ENCODE peak calls at places on chromosomes 1 and 21, in ten cellular contexts. P, Y, X, R, G, L, V, K, N and M are unnamed samples.

GRCh38 chr1:213539464-213539863 is 448.3 kb upstream of the PROX1 start:
- DNase-seq in P (no peak), Y (no peak), X (no peak), R (no peak), G (no peak), L (no peak), V (no peak), K (no peak), N (no peak), M (no peak)

GRCh38 chr1:176691251-176692228 is 228.6 kb downstream of the PAPPA2 start:
- DNase-seq in P (peak), Y (no peak), X (peak), R (peak), G (no peak), L (no peak), V (peak), K (peak), N (peak), M (no peak)

GRCh38 chr21:24955275-24955961 is 651.9 kb downstream of the MRPL39 start:
- DNase-seq in P (no peak), Y (no peak), X (no peak), R (no peak), G (no peak), L (no peak), V (no peak), K (no peak), N (no peak), M (no peak)

GRCh38 chr21:44018813-44019567 is 6.9 kb downstream of the TRAPPC10 start:
- DNase-seq in P (peak), Y (peak), X (peak), R (no peak), G (no peak), L (no peak), V (no peak), K (no peak), N (no peak), M (no peak)

GRCh38 chr1:16387201-16388185 is 20.5 kb downstream of the SZRD1 start:
- DNase-seq in P (no peak), Y (no peak), X (no peak), R (peak), G (no peak), L (no peak), V (no peak), K (no peak), N (no peak), M (no peak)

GRCh38 chr1:67188137-67188536 is 21.9 kb downstream of the IL23R start:
- DNase-seq in P (no peak), Y (no peak), X (no peak), R (no peak), G (no peak), L (no peak), V (no peak), K (no peak), N (no peak), M (no peak)

GRCh38 chr1:229093546-229094336 is 177.2 kb upstream of the RAB4A start:
- DNase-seq in P (no peak), Y (no peak), X (no peak), R (no peak), G (no peak), L (no peak), V (no peak), K (peak), N (no peak), M (no peak)

GRCh38 chr1:167993720-167994119 is 56.8 kb upstream of the MPC2 start:
- DNase-seq in P (no peak), Y (no peak), X (no peak), R (no peak), G (no peak), L (no peak), V (no peak), K (no peak), N (no peak), M (no peak)

GRCh38 chr1:59908084-59908483 is 18.5 kb downstream of the CYP2J2 start:
- DNase-seq in P (no peak), Y (no peak), X (no peak), R (no peak), G (no peak), L (no peak), V (no peak), K (no peak), N (no peak), M (no peak)

GRCh38 chr1:109827986-109828385 is 64.3 kb upstream of the EPS8L3 start:
- DNase-seq in P (no peak), Y (no peak), X (no peak), R (no peak), G (no peak), L (no peak), V (no peak), K (no peak), N (no peak), M (no peak)

GRCh38 chr1:77036560-77036959 is 169.3 kb downstream of the ST6GALNAC5 start:
- DNase-seq in P (no peak), Y (no peak), X (peak), R (peak), G (no peak), L (no peak), V (no peak), K (peak), N (peak), M (no peak)

GRCh38 chr1:16009030-16009460 is 5.0 kb downstream of the SRARP start:
- DNase-seq in P (peak), Y (peak), X (peak), R (peak), G (peak), L (peak), V (peak), K (peak), N (peak), M (peak)

GRCh38 chr1:37159102-37159501 is 124.8 kb upstream of the GRIK3 start:
- DNase-seq in P (peak), Y (no peak), X (peak), R (no peak), G (no peak), L (no peak), V (no peak), K (no peak), N (no peak), M (no peak)

GRCh38 chr1:58447891-58448290 is 98.6 kb downstream of the OMA1 start:
- DNase-seq in P (no peak), Y (no peak), X (no peak), R (peak), G (no peak), L (no peak), V (no peak), K (no peak), N (no peak), M (no peak)

GRCh38 chr1:24694380-24694843 is 50.8 kb upstream of the CLIC4 start:
- DNase-seq in P (no peak), Y (no peak), X (no peak), R (peak), G (no peak), L (no peak), V (no peak), K (no peak), N (no peak), M (no peak)

GRCh38 chr1:112461200-112461871 is 47.4 kb upstream of the WNT2B start:
- DNase-seq in P (no peak), Y (no peak), X (no peak), R (no peak), G (no peak), L (no peak), V (no peak), K (no peak), N (peak), M (no peak)

GRCh38 chr1:36199934-36200741 is 24.1 kb upstream of the THRAP3 start:
- DNase-seq in P (no peak), Y (peak), X (no peak), R (peak), G (no peak), L (no peak), V (no peak), K (peak), N (peak), M (no peak)

GRCh38 chr1:241714321-241715218 is 62.5 kb downstream of the WDR64 start:
- DNase-seq in P (no peak), Y (no peak), X (no peak), R (no peak), G (no peak), L (no peak), V (no peak), K (no peak), N (no peak), M (no peak)

GRCh38 chr1:222372221-222372620 is 175.7 kb downstream of the HHIPL2 start:
- DNase-seq in P (no peak), Y (no peak), X (no peak), R (no peak), G (no peak), L (no peak), V (no peak), K (no peak), N (peak), M (no peak)

GRCh38 chr21:15363921-15364320 is 299.1 kb upstream of the NRIP1 start:
- DNase-seq in P (no peak), Y (no peak), X (no peak), R (peak), G (no peak), L (no peak), V (no peak), K (no peak), N (peak), M (no peak)

GRCh38 chr1:94160811-94161210 is 39.9 kb upstream of the ABCA4 start:
- DNase-seq in P (no peak), Y (no peak), X (no peak), R (peak), G (no peak), L (no peak), V (no peak), K (no peak), N (peak), M (no peak)

GRCh38 chr1:163161337-163161736 is 41.4 kb downstream of the RGS5 start:
- DNase-seq in P (no peak), Y (no peak), X (no peak), R (no peak), G (no peak), L (no peak), V (no peak), K (no peak), N (no peak), M (no peak)

GRCh38 chr1:222657899-222658298 is 40.0 kb downstream of the MIA3 start:
- DNase-seq in P (no peak), Y (no peak), X (no peak), R (no peak), G (no peak), L (no peak), V (no peak), K (no peak), N (no peak), M (no peak)

GRCh38 chr1:180530501-180530900 is 28.1 kb upstream of the ACBD6 start:
- DNase-seq in P (no peak), Y (no peak), X (no peak), R (peak), G (no peak), L (no peak), V (peak), K (peak), N (peak), M (no peak)

GRCh38 chr1:212301570-212301969 is 16.4 kb downstream of the PPP2R5A start:
- DNase-seq in P (no peak), Y (no peak), X (no peak), R (no peak), G (no peak), L (no peak), V (no peak), K (no peak), N (peak), M (no peak)

GRCh38 chr1:183209533-183210158 is 23.6 kb downstream of the LAMC2 start:
- DNase-seq in P (no peak), Y (no peak), X (peak), R (peak), G (no peak), L (no peak), V (no peak), K (peak), N (peak), M (no peak)

GRCh38 chr1:44805311-44806024 is 1.7 kb downstream of the DYNLT4 start:
- DNase-seq in P (no peak), Y (peak), X (no peak), R (no peak), G (no peak), L (no peak), V (no peak), K (no peak), N (no peak), M (no peak)
- TF ChIP-seq CTCF in P (no peak), Y (no peak), X (no peak), R (no peak), G (no peak), L (no peak), V (no peak), K (no peak), N (peak), M (no peak)

GRCh38 chr1:1024421-1025415 is 4.8 kb downstream of the AGRN start:
- DNase-seq in P (no peak), Y (no peak), X (no peak), R (no peak), G (no peak), L (no peak), V (no peak), K (peak), N (peak), M (peak)

GRCh38 chr1:1031659-1032245 is 11.8 kb downstream of the AGRN start:
- DNase-seq in P (no peak), Y (no peak), X (no peak), R (no peak), G (no peak), L (no peak), V (no peak), K (no peak), N (no peak), M (no peak)

GRCh38 chr1:1026599-1027413 is 6.9 kb downstream of the AGRN start:
- DNase-seq in P (no peak), Y (no peak), X (no peak), R (no peak), G (no peak), L (no peak), V (no peak), K (no peak), N (no peak), M (no peak)

GRCh38 chr1:1023700-1024099 is 3.8 kb downstream of the AGRN start:
- DNase-seq in P (peak), Y (no peak), X (no peak), R (no peak), G (no peak), L (no peak), V (no peak), K (peak), N (no peak), M (no peak)

DNA sequence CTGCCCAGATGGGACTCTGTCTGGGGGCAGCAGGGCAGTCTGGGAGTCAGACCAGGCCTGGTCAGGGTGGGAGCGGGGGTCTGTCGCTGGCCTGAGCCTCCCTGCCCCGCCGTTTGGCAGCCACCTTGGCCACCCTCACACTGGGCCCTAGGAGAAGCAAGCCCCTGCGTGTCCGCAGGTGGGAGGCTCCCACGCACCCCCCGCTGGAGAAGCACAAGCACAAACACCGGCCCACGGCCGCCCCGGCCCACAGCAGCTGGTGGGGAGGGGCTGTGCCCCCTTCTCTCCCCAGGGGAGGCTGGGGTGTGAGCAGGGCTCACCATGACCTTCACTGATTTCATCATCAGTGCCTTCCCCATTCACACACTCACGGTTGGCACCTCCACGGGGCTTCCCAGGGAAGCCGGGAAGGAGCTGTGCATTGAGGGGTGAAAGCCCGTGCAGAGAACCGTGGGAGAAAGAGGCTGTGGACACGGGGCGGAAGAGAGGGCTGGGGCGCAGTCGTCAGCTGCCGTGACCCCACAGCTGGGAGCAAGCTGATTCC is 7.9 kb downstream of the AGRN start:
- DNase-seq in P (no peak), Y (no peak), X (no peak), R (no peak), G (no peak), L (no peak), V (no peak), K (no peak), N (no peak), M (no peak)
- TF ChIP-seq CTCF in P (no peak), Y (no peak), X (no peak), R (no peak), G (no peak), L (no peak), V (no peak), K (no peak), N (no peak), M (no peak)

GRCh38 chr1:169814265-169814664 is 19.6 kb upstream of the METTL18 start:
- DNase-seq in P (no peak), Y (no peak), X (no peak), R (no peak), G (no peak), L (no peak), V (no peak), K (no peak), N (no peak), M (no peak)

GRCh38 chr1:169812131-169812530 is 17.4 kb upstream of the METTL18 start:
- DNase-seq in P (no peak), Y (no peak), X (no peak), R (no peak), G (no peak), L (no peak), V (no peak), K (no peak), N (peak), M (no peak)

GRCh38 chr1:169804941-169805340 is 10.2 kb upstream of the METTL18 start:
- DNase-seq in P (no peak), Y (no peak), X (no peak), R (no peak), G (no peak), L (no peak), V (no peak), K (no peak), N (no peak), M (no peak)

GRCh38 chr1:169809370-169810095 is 14.8 kb upstream of the METTL18 start:
- DNase-seq in P (peak), Y (no peak), X (peak), R (peak), G (no peak), L (no peak), V (no peak), K (peak), N (peak), M (no peak)
- TF ChIP-seq CTCF in P (peak), Y (peak), X (peak), R (peak), G (peak), L (no peak), V (peak), K (peak), N (peak), M (peak)

DNA sequence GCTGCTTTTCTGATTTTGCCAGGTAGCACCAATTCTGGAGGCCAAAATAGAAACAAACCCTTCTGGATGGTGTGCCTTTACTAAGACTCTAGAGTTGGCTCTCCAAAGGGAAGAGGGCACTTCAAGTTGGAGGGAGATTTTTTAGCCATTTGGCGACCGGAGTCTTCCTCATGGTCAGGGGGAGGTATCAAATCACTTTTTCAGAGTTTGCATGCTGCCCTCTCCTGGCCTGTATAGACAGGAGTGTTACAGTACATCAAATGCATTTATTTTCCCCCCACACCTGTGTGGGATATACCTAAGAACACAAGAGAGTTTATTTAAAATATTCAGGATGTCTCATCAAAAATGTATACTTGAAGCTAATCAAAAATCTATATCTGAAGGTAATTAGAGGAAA is 3.2 kb downstream of the GREM2 start:
- DNase-seq in P (no peak), Y (no peak), X (peak), R (no peak), G (no peak), L (no peak), V (peak), K (peak), N (peak), M (no peak)
- TF ChIP-seq CTCF in P (no peak), Y (no peak), X (no peak), R (peak), G (no peak), L (no peak), V (peak), K (peak), N (no peak), M (no peak)

GRCh38 chr21:45376459-45377324 is 28.3 kb upstream of the COL18A1 start:
- DNase-seq in P (no peak), Y (no peak), X (peak), R (no peak), G (peak), L (no peak), V (peak), K (no peak), N (peak), M (no peak)
- TF ChIP-seq CTCF in P (no peak), Y (no peak), X (no peak), R (no peak), G (no peak), L (no peak), V (no peak), K (no peak), N (no peak), M (no peak)

GRCh38 chr1:206953626-206954025 is 7.4 kb upstream of the PIGR start:
- DNase-seq in P (no peak), Y (no peak), X (no peak), R (no peak), G (no peak), L (no peak), V (no peak), K (no peak), N (no peak), M (no peak)

GRCh38 chr1:206954616-206955342 is 8.5 kb upstream of the PIGR start:
- DNase-seq in P (no peak), Y (no peak), X (no peak), R (no peak), G (no peak), L (no peak), V (no peak), K (no peak), N (no peak), M (no peak)

GRCh38 chr1:206957639-206958038 is 11.4 kb upstream of the PIGR start:
- DNase-seq in P (no peak), Y (no peak), X (no peak), R (no peak), G (no peak), L (no peak), V (no peak), K (no peak), N (no peak), M (no peak)

GRCh38 chr1:206956313-206956597 is 10.0 kb upstream of the PIGR start:
- DNase-seq in P (no peak), Y (no peak), X (no peak), R (no peak), G (no peak), L (no peak), V (no peak), K (no peak), N (no peak), M (no peak)

DNA sequence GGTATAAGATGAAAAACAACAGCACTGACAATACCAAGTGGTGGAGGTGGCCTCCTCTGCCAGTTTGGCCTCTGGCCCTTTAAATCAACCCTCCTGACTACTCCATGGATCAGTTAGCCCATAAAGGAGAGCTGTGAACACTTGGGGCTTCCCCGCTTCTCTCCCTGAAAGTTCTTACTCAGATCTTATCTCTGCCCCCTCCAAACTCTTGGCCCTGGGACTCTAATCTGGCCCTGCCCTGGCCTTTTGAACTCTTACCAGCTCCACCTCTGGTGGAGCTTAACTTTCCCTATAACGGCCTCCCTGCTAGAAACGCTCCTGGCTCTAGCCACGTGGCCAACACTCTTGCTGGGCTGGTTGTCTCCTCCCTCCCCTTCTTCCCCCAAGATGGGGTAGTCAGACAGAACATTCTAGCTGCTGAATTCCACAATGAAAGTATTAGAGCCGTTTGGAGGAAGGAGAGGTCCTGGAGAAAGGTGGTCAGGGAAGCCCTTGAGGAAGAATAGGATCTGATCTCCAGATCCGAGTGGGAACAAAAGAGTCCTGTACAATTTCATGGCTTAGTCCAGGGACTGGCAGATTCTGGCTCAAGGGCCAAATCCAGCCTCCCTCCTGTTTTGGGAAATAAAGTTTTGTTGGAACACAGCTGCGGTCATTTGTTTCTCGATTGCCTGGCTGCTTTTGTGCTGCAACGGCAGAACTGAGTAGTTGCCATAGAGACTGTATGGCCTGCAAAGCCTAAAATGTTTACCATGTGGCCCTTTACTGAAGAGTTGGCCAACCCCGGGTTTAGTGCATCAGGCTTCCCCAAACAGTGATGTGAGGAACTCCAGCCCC is 9.4 kb upstream of the PIGR start:
- DNase-seq in P (peak), Y (no peak), X (no peak), R (peak), G (no peak), L (no peak), V (no peak), K (no peak), N (no peak), M (no peak)
- TF ChIP-seq CTCF in P (no peak), Y (no peak), X (no peak), R (no peak), G (no peak), L (no peak), V (no peak), K (no peak), N (no peak), M (no peak)

GRCh38 chr1:234608026-234608719 is 1.8 kb downstream of the IRF2BP2 start:
- DNase-seq in P (peak), Y (peak), X (peak), R (peak), G (peak), L (peak), V (peak), K (peak), N (peak), M (peak)
- TF ChIP-seq CTCF in P (peak), Y (no peak), X (no peak), R (no peak), G (no peak), L (no peak), V (no peak), K (no peak), N (no peak), M (no peak)